ENCODE peak calls at places on chromosome 11, in seven cellular contexts. C is PC-3, F is neural progenitor cell, L is mesenchymal stem cell, K is IMR-90, R is PC-9, W is GM23338. X is an unnamed sample.

GRCh38 chr11:44954051-44954906 is 3.6 kb upstream of the TP53I11 start:
- DNase-seq in C (no peak), F (no peak), L (no peak), K (no peak), R (no peak), W (no peak), X (no peak)

GRCh38 chr11:73323464-73323863 is 15.4 kb downstream of the ARHGEF17 start:
- DNase-seq in C (no peak), F (peak), L (peak), K (peak), R (no peak), W (peak), X (peak)

GRCh38 chr11:61697093-61697492 is 16.9 kb downstream of the DAGLA start:
- DNase-seq in C (peak), F (no peak), L (no peak), K (no peak), R (peak), W (no peak), X (no peak)

GRCh38 chr11:62554377-62554776 is 7.8 kb upstream of the AHNAK start:
- DNase-seq in C (no peak), F (peak), L (no peak), K (no peak), R (no peak), W (peak), X (no peak)

GRCh38 chr11:19604679-19605375 is 107.8 kb upstream of the NAV2 start:
- DNase-seq in C (no peak), F (no peak), L (no peak), K (no peak), R (no peak), W (no peak), X (no peak)

GRCh38 chr11:117809236-117810055 is 12.4 kb upstream of the DSCAML1 start:
- DNase-seq in C (peak), F (peak), L (peak), K (peak), R (peak), W (peak), X (peak)

GRCh38 chr11:120900642-120901041 is 123.3 kb upstream of the TBCEL start:
- DNase-seq in C (no peak), F (peak), L (no peak), K (no peak), R (no peak), W (peak), X (no peak)

GRCh38 chr11:59158206-59159068 is 13.5 kb upstream of the DTX4 start:
- DNase-seq in C (peak), F (peak), L (peak), K (peak), R (peak), W (peak), X (peak)

GRCh38 chr11:16787035-16787744 is 48.7 kb downstream of the C11orf58 start:
- DNase-seq in C (peak), F (no peak), L (no peak), K (peak), R (no peak), W (no peak), X (peak)

GRCh38 chr11:31863170-31863929 is 52.2 kb upstream of the PAX6 start:
- DNase-seq in C (no peak), F (no peak), L (no peak), K (no peak), R (no peak), W (peak), X (no peak)

GRCh38 chr11:69640260-69640994 is 529 bp upstream of the CCND1 start:
- DNase-seq in C (peak), F (peak), L (peak), K (no peak), R (no peak), W (peak), X (peak)

GRCh38 chr11:132840660-132841059 is 691.6 kb downstream of the OPCML start:
- DNase-seq in C (no peak), F (no peak), L (no peak), K (no peak), R (no peak), W (no peak), X (no peak)

GRCh38 chr11:132844956-132845355 is 687.3 kb downstream of the OPCML start:
- DNase-seq in C (peak), F (no peak), L (peak), K (peak), R (no peak), W (no peak), X (peak)

GRCh38 chr11:132838621-132839020 is 693.7 kb downstream of the OPCML start:
- DNase-seq in C (no peak), F (no peak), L (peak), K (peak), R (no peak), W (no peak), X (peak)

GRCh38 chr11:132839226-132839625 is 693.1 kb downstream of the OPCML start:
- DNase-seq in C (no peak), F (no peak), L (no peak), K (no peak), R (no peak), W (no peak), X (no peak)

GRCh38 chr11:132840220-132840619 is 692.1 kb downstream of the OPCML start:
- DNase-seq in C (no peak), F (no peak), L (no peak), K (no peak), R (no peak), W (no peak), X (no peak)
- H3K4me2 ChIP-seq in C (no peak), F (no peak), L (no peak), K (no peak), R (no peak), W (peak), X (no peak)

GRCh38 chr11:122306776-122307479 is 190.9 kb upstream of the BLID start:
- DNase-seq in C (no peak), F (no peak), L (no peak), K (no peak), R (no peak), W (peak), X (no peak)

GRCh38 chr11:122310701-122311100 is 194.7 kb upstream of the BLID start:
- DNase-seq in C (no peak), F (no peak), L (no peak), K (no peak), R (no peak), W (no peak), X (no peak)

GRCh38 chr11:122307480-122308085 is 191.6 kb upstream of the BLID start:
- DNase-seq in C (no peak), F (no peak), L (no peak), K (no peak), R (no peak), W (no peak), X (no peak)

GRCh38 chr11:122308286-122308685 is 192.3 kb upstream of the BLID start:
- DNase-seq in C (no peak), F (no peak), L (no peak), K (no peak), R (no peak), W (no peak), X (no peak)

GRCh38 chr11:122309262-122309925 is 193.4 kb upstream of the BLID start:
- DNase-seq in C (no peak), F (no peak), L (no peak), K (no peak), R (no peak), W (no peak), X (no peak)
- H2AFZ ChIP-seq in C (no peak), F (no peak), L (no peak), K (no peak), R (peak), W (peak), X (no peak)

GRCh38 chr11:27445625-27446024 is 27.0 kb downstream of the LGR4 start:
- DNase-seq in C (no peak), F (no peak), L (no peak), K (no peak), R (no peak), W (peak), X (no peak)
- H3K4me2 ChIP-seq in C (no peak), F (peak), L (no peak), K (no peak), R (no peak), W (peak), X (no peak)

DNA sequence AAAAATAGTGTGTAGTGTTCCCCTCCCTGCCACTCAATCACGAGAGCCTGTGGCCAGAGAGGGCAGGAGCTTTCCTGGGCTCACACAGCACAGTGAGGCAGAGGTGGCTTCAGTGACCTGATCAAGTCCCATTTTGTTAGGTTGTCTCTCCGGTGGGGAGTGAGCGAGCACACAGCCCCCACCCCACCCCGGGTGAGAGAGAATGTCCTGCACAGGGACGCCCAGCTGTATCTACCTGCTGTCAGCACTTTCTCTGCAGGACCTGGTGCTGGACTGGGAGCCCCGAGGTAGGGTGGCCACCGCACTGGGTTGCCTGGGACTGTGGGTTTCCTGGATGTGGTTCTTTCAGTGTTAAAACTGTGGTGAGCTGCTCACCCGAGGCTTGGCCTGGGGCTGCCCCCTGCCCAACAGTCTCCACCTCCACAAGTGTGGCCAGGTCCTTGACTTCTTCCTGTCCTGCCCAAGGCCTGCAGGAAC is 6.1 kb downstream of the CAPN5 start:
- DNase-seq in C (no peak), F (no peak), L (no peak), K (no peak), R (no peak), W (no peak), X (no peak)
- H2AFZ ChIP-seq in C (no peak), F (no peak), L (no peak), K (peak), R (no peak), W (no peak), X (peak)

X was measured in GM23248.